ENCODE peak calls at places on chromosomes 4 and X, in ten cellular contexts. V, X, I, W, Z, Y, K, S, E and R are unnamed samples.

GRCh38 chr4:1412376-1413220 is 6.4 kb upstream of the NKX1-1 start:
- DNase-seq in V (no peak), X (no peak), I (no peak), W (no peak), Z (no peak), Y (peak), K (no peak), S (no peak), E (no peak), R (no peak)

GRCh38 chrX:127305013-127305412 is 485.5 kb downstream of the PRR32 start:
- DNase-seq in V (no peak), X (no peak), I (no peak), W (no peak), Z (no peak), Y (no peak), K (no peak), S (no peak), E (no peak), R (no peak)

GRCh38 chr4:173205656-173206055 is 37.0 kb downstream of the GALNT7 start:
- DNase-seq in V (no peak), X (no peak), I (no peak), W (no peak), Z (no peak), Y (no peak), K (no peak), S (no peak), E (no peak), R (no peak)

GRCh38 chrX:118038614-118039365 is 77.8 kb downstream of the KLHL13 start:
- DNase-seq in V (no peak), X (no peak), I (no peak), W (no peak), Z (no peak), Y (no peak), K (no peak), S (no peak), E (no peak), R (no peak)

GRCh38 chr4:55178226-55179005 is 53.0 kb upstream of the KDR start:
- DNase-seq in V (no peak), X (no peak), I (no peak), W (peak), Z (no peak), Y (no peak), K (no peak), S (peak), E (no peak), R (no peak)

GRCh38 chr4:100422911-100423310 is 94.9 kb downstream of the EMCN start:
- DNase-seq in V (no peak), X (no peak), I (no peak), W (no peak), Z (no peak), Y (no peak), K (no peak), S (no peak), E (no peak), R (no peak)

GRCh38 chrX:150897371-150898319 is 823 bp downstream of the CD99L2 start:
- DNase-seq in V (no peak), X (peak), I (no peak), W (peak), Z (no peak), Y (peak), K (no peak), S (peak), E (peak), R (no peak)

GRCh38 chrX:11899091-11899490 is 141.1 kb downstream of the MSL3 start:
- DNase-seq in V (no peak), X (no peak), I (no peak), W (no peak), Z (no peak), Y (no peak), K (no peak), S (peak), E (no peak), R (no peak)

GRCh38 chr4:138953962-138954371 is 61.6 kb upstream of the NOCT start:
- DNase-seq in V (peak), X (no peak), I (no peak), W (no peak), Z (no peak), Y (no peak), K (peak), S (peak), E (no peak), R (no peak)

GRCh38 chr4:14898989-14899388 is 103.3 kb upstream of the CPEB2 start:
- DNase-seq in V (no peak), X (no peak), I (no peak), W (no peak), Z (no peak), Y (no peak), K (no peak), S (no peak), E (no peak), R (no peak)

GRCh38 chr4:39451423-39452023 is 7.2 kb downstream of the RPL9 start:
- DNase-seq in V (no peak), X (no peak), I (no peak), W (no peak), Z (no peak), Y (no peak), K (no peak), S (no peak), E (no peak), R (no peak)

GRCh38 chr4:154491731-154492249 is at the start of gene DCHS2:
- DNase-seq in V (no peak), X (peak), I (no peak), W (peak), Z (peak), Y (peak), K (peak), S (no peak), E (peak), R (peak)

GRCh38 chr4:101356928-101357327 is 9.6 kb upstream of the PPP3CA start:
- DNase-seq in V (no peak), X (no peak), I (peak), W (no peak), Z (no peak), Y (peak), K (no peak), S (peak), E (no peak), R (no peak)

GRCh38 chrX:71852182-71852581 is 58.5 kb upstream of the NHSL2 start:
- DNase-seq in V (no peak), X (no peak), I (no peak), W (no peak), Z (no peak), Y (no peak), K (no peak), S (no peak), E (no peak), R (no peak)

GRCh38 chrX:30620980-30621716 is 32.1 kb upstream of the GK start:
- DNase-seq in V (no peak), X (no peak), I (no peak), W (no peak), Z (no peak), Y (no peak), K (no peak), S (no peak), E (no peak), R (no peak)

GRCh38 chr4:184641022-184641421 is 8.2 kb downstream of the CASP3 start:
- DNase-seq in V (no peak), X (no peak), I (no peak), W (no peak), Z (no peak), Y (no peak), K (no peak), S (no peak), E (no peak), R (no peak)

GRCh38 chrX:55220119-55220794 is at the start of gene PAGE5:
- DNase-seq in V (no peak), X (no peak), I (no peak), W (no peak), Z (no peak), Y (peak), K (no peak), S (no peak), E (peak), R (no peak)

GRCh38 chr4:169657470-169658107 is 37.2 kb downstream of the CLCN3 start:
- DNase-seq in V (no peak), X (no peak), I (no peak), W (no peak), Z (no peak), Y (no peak), K (no peak), S (no peak), E (no peak), R (no peak)

GRCh38 chr4:147975902-147976301 is 244.0 kb downstream of the ARHGAP10 start:
- DNase-seq in V (no peak), X (no peak), I (no peak), W (no peak), Z (no peak), Y (no peak), K (no peak), S (peak), E (no peak), R (no peak)

GRCh38 chr4:186486172-186486571 is 69.2 kb downstream of the MTNR1A start:
- DNase-seq in V (no peak), X (no peak), I (no peak), W (no peak), Z (no peak), Y (peak), K (no peak), S (no peak), E (no peak), R (no peak)

GRCh38 chr4:39976945-39977488 is 694 bp downstream of the PDS5A start:
- DNase-seq in V (no peak), X (peak), I (no peak), W (peak), Z (peak), Y (no peak), K (no peak), S (peak), E (no peak), R (no peak)

GRCh38 chr4:127997534-127998388 is 32.6 kb downstream of the ABHD18 start:
- DNase-seq in V (peak), X (no peak), I (no peak), W (peak), Z (peak), Y (no peak), K (no peak), S (no peak), E (no peak), R (no peak)

GRCh38 chr4:156085073-156085472 is 131.4 kb upstream of the CTSO start:
- DNase-seq in V (no peak), X (no peak), I (no peak), W (no peak), Z (no peak), Y (no peak), K (no peak), S (no peak), E (no peak), R (no peak)

GRCh38 chr4:76420901-76421581 is at the start of gene CCDC158:
- DNase-seq in V (no peak), X (no peak), I (no peak), W (peak), Z (no peak), Y (peak), K (no peak), S (no peak), E (peak), R (no peak)

GRCh38 chr4:30443289-30443688 is 276.9 kb upstream of the PCDH7 start:
- DNase-seq in V (no peak), X (no peak), I (no peak), W (peak), Z (no peak), Y (no peak), K (no peak), S (no peak), E (no peak), R (no peak)

DNA sequence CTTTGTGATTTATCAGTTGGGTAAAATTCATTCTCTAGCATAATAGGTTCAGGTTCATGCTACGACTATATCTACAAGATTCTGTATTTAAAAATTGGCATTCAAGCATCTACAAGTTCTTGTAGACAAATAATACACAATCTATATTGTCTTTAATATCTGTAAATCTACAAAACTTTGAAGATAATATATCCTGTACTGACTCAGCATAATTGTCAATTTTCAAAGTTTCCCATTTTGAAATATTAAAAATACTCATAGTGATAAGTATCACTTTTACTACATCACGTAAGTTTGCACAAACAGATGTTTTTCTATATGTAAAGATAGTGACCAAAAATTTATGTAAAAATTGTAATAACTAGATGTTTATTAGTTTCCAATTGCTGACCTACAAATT is 360.6 kb downstream of the FSTL5 start:
- DNase-seq in V (no peak), X (no peak), I (no peak), W (no peak), Z (no peak), Y (no peak), K (no peak), S (no peak), E (no peak), R (no peak)
- TF ChIP-seq POLR2AphosphoS5 in V (no peak), X (no peak), I (no peak), W (no peak), Z (no peak), Y (no peak), K (no peak), S (no peak), E (no peak), R (no peak)

GRCh38 chr4:150723727-150724411 is 141.9 kb downstream of the MAB21L2 start:
- DNase-seq in V (no peak), X (no peak), I (no peak), W (no peak), Z (no peak), Y (no peak), K (no peak), S (no peak), E (no peak), R (no peak)

GRCh38 chr4:150717952-150718351 is 136.0 kb downstream of the MAB21L2 start:
- DNase-seq in V (no peak), X (no peak), I (no peak), W (no peak), Z (no peak), Y (no peak), K (no peak), S (no peak), E (no peak), R (no peak)

GRCh38 chr4:150725957-150726523 is 144.1 kb downstream of the MAB21L2 start:
- DNase-seq in V (no peak), X (no peak), I (no peak), W (no peak), Z (no peak), Y (no peak), K (no peak), S (no peak), E (no peak), R (no peak)

GRCh38 chr4:150720973-150721518 is 139.1 kb downstream of the MAB21L2 start:
- DNase-seq in V (no peak), X (no peak), I (no peak), W (no peak), Z (no peak), Y (no peak), K (no peak), S (no peak), E (no peak), R (no peak)

DNA sequence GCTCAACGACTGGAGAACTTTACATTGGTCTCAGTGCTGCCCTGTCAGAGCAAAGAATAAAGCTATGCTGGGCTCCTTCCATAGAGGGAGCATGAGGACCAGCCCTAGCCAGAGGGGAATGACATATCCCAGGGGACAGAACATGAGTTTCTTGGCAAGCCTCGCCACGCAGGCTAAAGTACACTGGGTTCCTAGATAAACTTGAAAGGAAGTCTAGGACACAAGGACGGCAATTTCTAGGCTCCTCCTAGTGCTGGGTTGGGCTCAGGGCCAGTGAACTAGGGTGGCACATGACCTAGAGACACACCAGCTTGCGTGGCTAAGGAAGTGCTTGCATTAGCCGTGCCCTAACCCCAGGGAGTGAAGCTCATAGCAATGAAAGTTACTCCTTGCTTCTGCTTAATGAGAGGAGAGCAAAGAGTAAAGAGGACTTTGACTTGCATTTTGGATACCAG is 141.0 kb downstream of the MAB21L2 start:
- DNase-seq in V (no peak), X (peak), I (no peak), W (peak), Z (no peak), Y (no peak), K (peak), S (peak), E (no peak), R (peak)
- TF ChIP-seq POLR2AphosphoS5 in V (no peak), X (peak), I (no peak), W (no peak), Z (no peak), Y (no peak), K (no peak), S (no peak), E (no peak), R (peak)

GRCh38 chrX:153339662-153340061 is 5.7 kb downstream of the ZNF275 start:
- DNase-seq in V (no peak), X (no peak), I (no peak), W (no peak), Z (no peak), Y (no peak), K (no peak), S (no peak), E (no peak), R (no peak)
- TF ChIP-seq POLR2AphosphoS5 in V (no peak), X (no peak), I (no peak), W (no peak), Z (no peak), Y (no peak), K (no peak), S (no peak), E (no peak), R (no peak)

GRCh38 chr4:168480991-168481588 is 798 bp upstream of the DDX60L start:
- DNase-seq in V (peak), X (peak), I (peak), W (no peak), Z (peak), Y (peak), K (no peak), S (peak), E (no peak), R (no peak)
- TF ChIP-seq POLR2AphosphoS5 in V (peak), X (peak), I (peak), W (no peak), Z (no peak), Y (no peak), K (no peak), S (no peak), E (no peak), R (no peak)

GRCh38 chrX:38086451-38087215 is 80.3 kb downstream of the SYTL5 start:
- DNase-seq in V (no peak), X (no peak), I (no peak), W (no peak), Z (no peak), Y (no peak), K (no peak), S (no peak), E (no peak), R (no peak)

GRCh38 chrX:38085797-38086196 is 79.4 kb downstream of the SYTL5 start:
- DNase-seq in V (no peak), X (peak), I (no peak), W (no peak), Z (no peak), Y (no peak), K (no peak), S (no peak), E (no peak), R (no peak)

GRCh38 chrX:38089173-38089982 is 83.0 kb downstream of the SYTL5 start:
- DNase-seq in V (no peak), X (no peak), I (no peak), W (no peak), Z (no peak), Y (no peak), K (no peak), S (no peak), E (no peak), R (no peak)

GRCh38 chrX:38081926-38082708 is 75.8 kb downstream of the SYTL5 start:
- DNase-seq in V (no peak), X (no peak), I (no peak), W (no peak), Z (no peak), Y (no peak), K (no peak), S (no peak), E (no peak), R (no peak)

GRCh38 chrX:38087594-38087993 is 81.2 kb downstream of the SYTL5 start:
- DNase-seq in V (no peak), X (no peak), I (no peak), W (no peak), Z (no peak), Y (no peak), K (no peak), S (no peak), E (no peak), R (no peak)
- TF ChIP-seq POLR2AphosphoS5 in V (no peak), X (no peak), I (no peak), W (no peak), Z (no peak), Y (no peak), K (no peak), S (no peak), E (no peak), R (no peak)

DNA sequence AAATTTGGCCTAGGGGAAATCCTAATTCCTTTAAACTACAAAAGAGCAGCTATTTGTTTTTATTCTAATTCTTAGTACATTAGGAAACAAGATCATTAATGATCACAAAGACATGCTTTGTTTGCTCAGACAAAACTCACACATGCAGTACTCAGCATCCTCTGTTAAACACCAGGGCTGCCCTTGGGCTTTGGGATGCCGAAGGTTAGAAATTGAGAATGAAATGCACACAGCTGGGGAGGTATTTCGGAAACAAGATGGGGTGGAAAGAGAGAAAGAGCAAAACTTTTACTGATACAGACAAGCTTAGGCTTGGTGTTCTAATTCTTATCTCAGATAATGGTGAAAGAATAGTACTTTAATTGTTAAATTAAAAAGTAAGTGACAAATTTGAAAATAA is 222.6 kb downstream of the DCTD start:
- DNase-seq in V (no peak), X (no peak), I (no peak), W (no peak), Z (no peak), Y (no peak), K (no peak), S (no peak), E (no peak), R (no peak)
- TF ChIP-seq POLR2AphosphoS5 in V (no peak), X (no peak), I (no peak), W (no peak), Z (no peak), Y (no peak), K (no peak), S (no peak), E (no peak), R (no peak)

DNA sequence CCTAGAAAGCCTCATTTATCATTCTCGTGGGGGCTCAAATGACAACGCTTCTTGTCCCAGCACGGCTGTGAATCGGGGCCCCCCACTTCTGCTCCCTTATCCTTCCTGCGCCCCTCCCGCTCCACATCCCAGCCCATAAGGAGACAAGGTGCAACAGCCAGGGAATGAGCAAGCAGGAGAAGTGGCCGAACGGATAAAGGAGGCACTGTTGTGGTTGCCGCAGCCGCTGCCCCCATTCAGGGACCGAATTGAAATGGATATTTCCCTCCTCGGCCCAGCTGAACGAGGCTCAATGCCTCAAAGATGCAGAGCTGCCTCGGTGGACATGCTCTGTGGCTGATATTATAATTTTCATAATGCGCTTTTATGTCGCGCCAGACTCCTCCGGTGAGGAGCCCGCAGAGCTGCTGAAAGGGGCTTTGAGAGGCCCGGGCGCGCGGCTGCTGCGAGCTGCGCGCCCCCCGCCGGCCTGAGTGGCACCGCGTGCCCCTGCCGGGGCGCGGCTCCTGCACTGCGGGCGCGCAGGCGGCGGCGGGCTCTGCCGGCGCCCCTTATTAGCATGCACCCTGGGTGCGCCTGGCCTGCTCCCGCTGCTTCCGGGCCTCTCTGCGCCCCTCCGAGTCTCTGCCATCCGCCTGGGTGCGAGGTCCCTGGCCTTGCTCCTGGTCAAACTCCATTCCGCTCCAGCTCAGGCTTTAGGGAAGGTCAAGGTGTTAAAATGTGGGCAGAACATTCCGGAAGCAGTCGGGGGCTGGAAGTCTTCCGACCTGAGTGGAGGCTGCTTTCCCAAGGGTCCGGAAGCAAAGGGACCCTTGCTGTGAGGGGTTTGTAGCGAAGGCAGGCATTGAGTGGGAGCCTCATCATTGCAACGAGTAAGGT is 68.2 kb upstream of the TMEM33 start:
- DNase-seq in V (no peak), X (no peak), I (no peak), W (peak), Z (no peak), Y (no peak), K (no peak), S (no peak), E (peak), R (no peak)
- TF ChIP-seq POLR2AphosphoS5 in V (no peak), X (no peak), I (no peak), W (no peak), Z (no peak), Y (no peak), K (no peak), S (no peak), E (no peak), R (no peak)